ENCODE peak calls at places on chromosomes 3 and 15, in seven cellular contexts. M is fibroblast of lung, R is PC-3, F is SK-N-SH, D is IMR-90, J is neuronal stem cell, V is MM.1S. N is an unnamed sample. For H3K36me3, the result is how much of the 10 kb centered on the place peaks cover.

GRCh38 chr3:155554777-155555445 is 190.0 kb downstream of the PLCH1 start:
- DNase-seq in F (no peak), V (peak), J (no peak), R (no peak), D (no peak), M (no peak), N (no peak)

GRCh38 chr3:102687851-102688555 is 253.2 kb downstream of the ZPLD1 start:
- DNase-seq in D (no peak), F (no peak), J (no peak), M (no peak), V (no peak), R (no peak), N (no peak)

GRCh38 chr3:170558417-170558816 is 27.5 kb downstream of the SLC7A14 start:
- DNase-seq in R (no peak), D (no peak), V (no peak), F (no peak), M (peak), J (no peak), N (no peak)

GRCh38 chr3:195126073-195126605 is 144.8 kb downstream of the XXYLT1 start:
- DNase-seq in R (no peak), F (no peak), V (no peak), M (no peak), D (no peak), J (no peak), N (no peak)

GRCh38 chr15:67765706-67766105 is 59.6 kb upstream of the SKOR1 start:
- DNase-seq in D (no peak), M (no peak), F (no peak), V (no peak), R (no peak), J (no peak), N (no peak)

GRCh38 chr15:62163847-62164499 is 1.1 kb downstream of the C2CD4B start:
- DNase-seq in D (no peak), M (no peak), F (peak), J (peak), V (no peak), R (no peak), N (peak)

GRCh38 chr15:60047701-60048100 is 43.6 kb downstream of the FOXB1 start:
- DNase-seq in J (no peak), R (no peak), M (peak), F (no peak), V (no peak), D (no peak), N (peak)

GRCh38 chr15:42085721-42086120 is 8.6 kb downstream of the PLA2G4D start:
- DNase-seq in R (no peak), M (no peak), J (no peak), V (no peak), F (no peak), D (no peak), N (no peak)

GRCh38 chr3:102060814-102061213 is 211.5 kb downstream of the NFKBIZ start:
- DNase-seq in M (no peak), J (no peak), D (peak), R (peak), F (no peak), V (peak), N (peak)

GRCh38 chr15:50260969-50261496 is 4.5 kb downstream of the HDC start:
- DNase-seq in M (peak), D (no peak), J (no peak), F (peak), R (no peak), V (no peak), N (no peak)

GRCh38 chr15:68564173-68564572 is 14.6 kb upstream of the CORO2B start:
- DNase-seq in R (no peak), D (no peak), V (no peak), J (no peak), M (no peak), F (no peak), N (no peak)

GRCh38 chr15:66723826-66724731 is 22.0 kb downstream of the SMAD6 start:
- DNase-seq in V (no peak), F (no peak), J (no peak), D (peak), M (peak), R (no peak), N (peak)

GRCh38 chr15:38487383-38487782 is 33.5 kb downstream of the FAM98B start:
- DNase-seq in F (no peak), V (no peak), R (no peak), M (peak), J (no peak), D (no peak), N (no peak)

GRCh38 chr3:89565098-89565497 is 457.7 kb downstream of the EPHA3 start:
- DNase-seq in J (no peak), D (peak), V (no peak), R (peak), F (no peak), M (peak), N (peak)

GRCh38 chr15:60362318-60363023 is 35.3 kb downstream of the ANXA2 start:
- DNase-seq in R (peak), J (no peak), M (peak), D (peak), V (no peak), F (no peak), N (peak)

GRCh38 chr3:27714101-27714526 is 8.0 kb downstream of the EOMES start:
- DNase-seq in M (no peak), D (no peak), R (no peak), V (no peak), J (no peak), F (no peak), N (no peak)

GRCh38 chr3:48034000-48034516 is 17.8 kb upstream of the MAP4 start:
- DNase-seq in M (peak), J (no peak), F (peak), V (peak), D (peak), R (peak), N (peak)

GRCh38 chr3:135240426-135240825 is 445.4 kb downstream of the EPHB1 start:
- DNase-seq in D (no peak), J (no peak), V (no peak), R (no peak), F (no peak), M (no peak), N (no peak)

GRCh38 chr3:54853573-54854404 is 74.1 kb downstream of the LRTM1 start:
- DNase-seq in M (peak), D (peak), F (peak), V (peak), J (peak), R (peak), N (peak)

GRCh38 chr3:21835266-21835665 is 84.3 kb upstream of the ZNF385D start:
- DNase-seq in F (no peak), R (peak), J (no peak), M (no peak), D (no peak), V (no peak), N (peak)

GRCh38 chr3:56689303-56689702 is 6.2 kb upstream of the TASOR start:
- DNase-seq in R (no peak), D (no peak), F (no peak), M (no peak), V (no peak), J (no peak), N (no peak)

GRCh38 chr3:125434582-125435011 is 59.5 kb upstream of the ZNF148 start:
- DNase-seq in M (no peak), D (no peak), V (no peak), F (no peak), R (no peak), J (no peak), N (no peak)

GRCh38 chr15:99732268-99732641 is 982 bp downstream of the LYSMD4 start:
- DNase-seq in M (peak), F (no peak), D (peak), V (no peak), R (peak), J (no peak), N (peak)

GRCh38 chr15:60392601-60392985 is 5.2 kb downstream of the ANXA2 start:
- DNase-seq in M (peak), V (no peak), F (no peak), J (no peak), R (peak), D (peak), N (peak)

GRCh38 chr15:69304176-69304533 is 5.4 kb downstream of the PAQR5 start:
- DNase-seq in F (no peak), M (peak), J (no peak), R (peak), V (no peak), D (peak), N (peak)

GRCh38 chr3:43364494-43364893 is 78.2 kb downstream of the SNRK start:
- DNase-seq in D (no peak), R (no peak), M (no peak), J (no peak), F (no peak), V (no peak), N (no peak)

GRCh38 chr3:135109681-135110080 is 314.6 kb downstream of the EPHB1 start:
- DNase-seq in V (no peak), F (no peak), D (no peak), J (no peak), M (no peak), R (no peak), N (no peak)

GRCh38 chr3:77320514-77320913 is 280.6 kb downstream of the ROBO2 start:
- DNase-seq in F (peak), V (peak), R (peak), M (peak), J (peak), D (peak), N (peak)

GRCh38 chr3:137519602-137520001 is 244.5 kb upstream of the SOX14 start:
- DNase-seq in J (no peak), R (no peak), V (no peak), D (no peak), M (no peak), F (no peak), N (no peak)

GRCh38 chr15:94056314-94056713 is 175.0 kb upstream of the MCTP2 start:
- DNase-seq in V (peak), J (no peak), M (peak), F (no peak), D (peak), R (peak), N (peak)

GRCh38 chr3:133854971-133855370 is 40.7 kb downstream of the RAB6B start:
- DNase-seq in D (no peak), R (no peak), J (no peak), M (no peak), F (no peak), V (no peak), N (no peak)

GRCh38 chr15:49472338-49472737 is 49.3 kb downstream of the FGF7 start:
- DNase-seq in V (no peak), R (no peak), F (no peak), D (no peak), M (no peak), J (no peak), N (no peak)

GRCh38 chr3:112390783-112391641 is 58.1 kb downstream of the CD200 start:
- DNase-seq in D (peak), M (peak), V (no peak), J (peak), F (no peak), R (peak), N (peak)

GRCh38 chr15:41810651-41811431 is 17.1 kb upstream of the JMJD7 start:
- DNase-seq in V (no peak), F (no peak), R (no peak), D (no peak), J (no peak), M (no peak), N (peak)

GRCh38 chr15:83320404-83320803 is 35.9 kb upstream of the BNC1 start:
- DNase-seq in F (no peak), J (no peak), D (peak), R (no peak), M (peak), V (no peak), N (peak)

GRCh38 chr15:78425643-78426042 is 12.4 kb upstream of the IREB2 start:
- DNase-seq in M (no peak), V (no peak), R (no peak), F (no peak), J (no peak), D (no peak), N (no peak)

GRCh38 chr3:40465456-40465855 is 8.3 kb downstream of the RPL14 start:
- DNase-seq in J (no peak), R (no peak), F (no peak), V (no peak), M (no peak), D (no peak), N (no peak)

GRCh38 chr15:48559270-48559669 is 86.2 kb downstream of the FBN1 start:
- DNase-seq in M (peak), J (peak), D (peak), V (no peak), F (no peak), R (no peak), N (peak)

GRCh38 chr3:52278510-52279069 is at the start of gene WDR82:
- DNase-seq in F (peak), R (peak), V (peak), M (peak), J (peak), D (peak), N (peak)

GRCh38 chr3:186211101-186211500 is 102.2 kb upstream of the ETV5 start:
- DNase-seq in D (no peak), V (no peak), F (no peak), M (no peak), R (no peak), J (no peak), N (no peak)
- H3K36me3 ChIP-seq in D (under half), V (under half), F (under half), M (under half), R (under half), J (under half), N (under half)

GRCh38 chr15:87577336-87577735 is 679.2 kb downstream of the NTRK3 start:
- DNase-seq in M (no peak), R (no peak), V (no peak), J (no peak), F (no peak), D (no peak), N (no peak)

GRCh38 chr15:87578776-87579175 is 677.8 kb downstream of the NTRK3 start:
- DNase-seq in J (no peak), R (peak), F (no peak), V (no peak), D (no peak), M (no peak), N (no peak)

GRCh38 chr15:87579537-87579936 is 677.0 kb downstream of the NTRK3 start:
- DNase-seq in M (no peak), D (no peak), R (peak), J (no peak), V (no peak), F (no peak), N (no peak)

GRCh38 chr15:87575896-87576295 is 680.6 kb downstream of the NTRK3 start:
- DNase-seq in F (no peak), D (no peak), J (no peak), M (no peak), V (no peak), R (peak), N (no peak)

DNA sequence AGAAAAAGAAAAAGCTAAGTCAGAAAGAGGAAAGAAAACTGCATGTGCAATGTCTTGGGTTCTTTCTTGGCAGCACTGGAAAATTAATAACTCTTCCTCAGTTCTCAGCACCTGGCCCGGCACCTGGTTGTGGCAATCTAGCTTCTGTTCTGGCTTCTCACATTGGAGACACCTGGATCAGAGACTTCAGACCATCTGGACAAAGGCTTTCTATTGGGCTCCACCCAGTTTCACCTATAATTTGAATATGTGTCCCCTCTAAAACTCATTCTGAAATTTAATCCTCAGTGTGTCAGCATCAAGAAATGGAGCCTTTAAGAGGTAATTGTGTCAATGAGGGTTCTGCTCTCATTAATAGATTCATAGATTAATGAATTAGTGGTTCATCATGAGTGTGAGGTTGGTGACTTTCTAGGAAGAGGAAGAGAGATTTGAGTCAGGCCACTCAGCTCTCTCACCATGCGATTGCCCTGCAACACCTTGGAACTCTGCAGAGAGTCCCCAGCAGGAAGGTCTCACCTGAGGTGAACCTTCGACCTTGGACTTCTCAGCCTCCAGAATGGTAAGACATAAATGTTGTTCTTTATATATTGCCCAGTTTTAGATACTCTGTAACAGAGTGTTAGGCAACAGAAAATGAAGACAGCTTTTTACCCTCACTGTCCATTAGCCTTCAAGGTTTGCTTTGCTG is 679.9 kb downstream of the NTRK3 start:
- DNase-seq in D (no peak), F (no peak), R (peak), M (no peak), J (no peak), V (peak), N (no peak)
- H3K27ac ChIP-seq in D (no peak), F (no peak), R (peak), M (no peak), J (no peak), V (peak), N (no peak)

GRCh38 chr15:56533741-56534416 is 68.9 kb upstream of the MNS1 start:
- DNase-seq in J (no peak), M (no peak), D (no peak), V (no peak), R (no peak), F (no peak), N (no peak)

GRCh38 chr15:56537881-56538280 is 72.9 kb upstream of the MNS1 start:
- DNase-seq in M (peak), F (no peak), J (no peak), R (no peak), V (peak), D (no peak), N (no peak)

GRCh38 chr15:56538901-56539545 is 74.1 kb upstream of the MNS1 start:
- DNase-seq in D (no peak), F (no peak), J (no peak), M (no peak), R (no peak), V (no peak), N (no peak)
- H2AFZ ChIP-seq in D (no peak), F (no peak), J (no peak), M (no peak), R (no peak), V (no peak), N (no peak)

GRCh38 chr3:12522721-12523120 is 22.6 kb downstream of the MKRN2OS start:
- DNase-seq in F (no peak), D (no peak), J (no peak), M (no peak), V (no peak), R (no peak), N (no peak)
- H3K36me3 ChIP-seq in F (under half), D (under half), J (under half), M (under half), V (under half), R (under half), N (under half)

GRCh38 chr3:50267280-50267913 is 1.6 kb upstream of the SEMA3B start:
- DNase-seq in J (no peak), F (no peak), R (no peak), V (no peak), D (no peak), M (peak), N (peak)
- H3K27ac ChIP-seq in J (no peak), F (no peak), R (no peak), V (no peak), D (peak), M (no peak), N (no peak)

GRCh38 chr3:38657369-38657768 is 7.9 kb upstream of the SCN5A start:
- DNase-seq in V (no peak), M (no peak), F (no peak), J (no peak), D (no peak), R (no peak), N (no peak)
- H2AFZ ChIP-seq in V (no peak), M (no peak), F (no peak), J (no peak), D (peak), R (no peak), N (no peak)

GRCh38 chr3:122562923-122563716 is 980 bp downstream of the PARP9 start:
- DNase-seq in V (no peak), D (no peak), R (no peak), M (no peak), J (no peak), F (peak), N (peak)
- H3K36me3 ChIP-seq in V (under half), D (under half), R (under half), M (under half), J (under half), F (under half), N (under half)

DNA sequence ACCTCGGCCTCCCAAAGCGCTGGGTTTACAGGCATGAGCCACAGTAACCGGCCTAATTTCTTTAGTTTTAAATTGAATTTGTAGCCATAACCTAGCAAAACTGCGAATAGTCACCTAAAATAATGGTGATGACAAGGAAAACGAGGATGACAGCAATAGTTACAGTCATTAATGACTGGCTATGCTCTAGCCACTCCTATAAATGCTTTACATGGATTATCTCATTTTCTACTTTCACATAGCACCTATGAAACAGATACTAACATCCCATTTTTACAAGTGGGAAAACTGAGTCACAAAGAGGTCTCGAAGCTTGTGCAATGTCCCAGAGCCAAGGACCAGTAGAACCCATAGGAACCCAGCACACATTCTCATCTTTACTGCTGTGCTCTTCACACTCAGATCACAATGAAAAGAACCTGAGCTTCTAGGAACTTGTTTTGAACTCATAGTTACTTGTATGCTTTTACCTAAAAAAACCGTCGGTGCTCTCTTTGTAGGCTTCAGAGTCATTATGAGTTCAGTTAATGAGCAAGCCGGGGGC is 39.4 kb downstream of the FBXL22 start:
- DNase-seq in F (no peak), R (no peak), V (no peak), J (no peak), M (no peak), D (no peak), N (no peak)
- H3K27ac ChIP-seq in F (no peak), R (no peak), V (no peak), J (no peak), M (no peak), D (no peak), N (no peak)

GRCh38 chr3:72033709-72034428 is 248.9 kb upstream of the PROK2 start:
- DNase-seq in V (no peak), D (no peak), M (no peak), F (no peak), R (no peak), J (no peak), N (no peak)
- H2AFZ ChIP-seq in V (no peak), D (no peak), M (no peak), F (no peak), R (no peak), J (no peak), N (no peak)

N was measured in GM23248.